ENCODE peak calls at places on chromosome 10, in seven cellular contexts. K is heart left ventricle, A is cardiac muscle cell, D is heart right ventricle, Z is cardiac fibroblast, B is AG04449, V is sigmoid colon. G is an unnamed sample.

GRCh38 chr10:68560916-68561691 is 967 bp downstream of the TET1 start:
- DNase-seq in V (peak), D (peak), Z (peak), A (peak), B (no peak), K (peak), G (no peak)

GRCh38 chr10:101843032-101843991 is at the start of gene KCNIP2:
- DNase-seq in B (no peak), K (peak), A (peak), V (no peak), Z (no peak), D (peak), G (no peak)

GRCh38 chr10:71713135-71714040 is 6.2 kb downstream of the C10orf105 start:
- DNase-seq in A (no peak), D (peak), Z (peak), K (peak), B (peak), V (peak), G (no peak)

GRCh38 chr10:48776005-48776522 is 91.4 kb downstream of the WDFY4 start:
- DNase-seq in A (no peak), B (no peak), K (no peak), Z (no peak), V (no peak), D (no peak), G (no peak)

GRCh38 chr10:43282881-43283280 is 16.0 kb upstream of the RASGEF1A start:
- DNase-seq in D (no peak), B (no peak), A (peak), Z (peak), V (no peak), K (no peak), G (no peak)

GRCh38 chr10:22719406-22720042 is 5.1 kb upstream of the PIP4K2A start:
- DNase-seq in Z (no peak), V (no peak), B (no peak), D (no peak), A (no peak), K (no peak), G (no peak)

GRCh38 chr10:93999401-93999851 is 5.7 kb downstream of the PLCE1 start:
- DNase-seq in A (peak), K (peak), Z (peak), V (peak), B (no peak), D (peak), G (no peak)

GRCh38 chr10:45408421-45409319 is 34.7 kb downstream of the ALOX5 start:
- DNase-seq in K (no peak), D (no peak), A (no peak), B (no peak), V (no peak), Z (no peak), G (no peak)

GRCh38 chr10:131277969-131278368 is 33.6 kb downstream of the TCERG1L start:
- DNase-seq in Z (no peak), K (no peak), D (no peak), B (no peak), A (no peak), V (no peak), G (no peak)

GRCh38 chr10:96513686-96514551 is at the start of gene TLL2:
- DNase-seq in K (peak), Z (peak), B (peak), A (peak), V (peak), D (peak), G (no peak)

GRCh38 chr10:15541376-15541775 is 170.3 kb upstream of the FAM171A1 start:
- DNase-seq in Z (no peak), V (no peak), D (no peak), A (no peak), K (no peak), B (no peak), G (no peak)

GRCh38 chr10:84088626-84089025 is 50.7 kb upstream of the GHITM start:
- DNase-seq in B (no peak), D (no peak), A (no peak), Z (no peak), K (no peak), V (no peak), G (no peak)

GRCh38 chr10:43226851-43227845 is 39.7 kb downstream of the RASGEF1A start:
- DNase-seq in K (peak), A (no peak), D (no peak), B (no peak), V (peak), Z (no peak), G (no peak)

GRCh38 chr10:10818082-10818481 is 199.6 kb upstream of the CELF2 start:
- DNase-seq in D (no peak), A (no peak), Z (peak), V (peak), K (no peak), B (peak), G (no peak)

GRCh38 chr10:49089789-49090595 is 25.3 kb downstream of the VSTM4 start:
- DNase-seq in D (no peak), V (no peak), A (peak), B (no peak), Z (no peak), K (no peak), G (no peak)

GRCh38 chr10:86655173-86655540 is 810 bp downstream of the OPN4 start:
- DNase-seq in D (no peak), B (no peak), A (no peak), K (peak), Z (no peak), V (peak), G (no peak)

GRCh38 chr10:72126184-72126871 is 38.0 kb upstream of the SPOCK2 start:
- DNase-seq in V (no peak), K (no peak), A (peak), Z (peak), B (peak), D (no peak), G (no peak)

GRCh38 chr10:114874827-114875541 is 53.4 kb downstream of the FHIP2A start:
- DNase-seq in B (no peak), V (no peak), D (no peak), Z (no peak), A (peak), K (no peak), G (no peak)

GRCh38 chr10:1186693-1186990 is 130.5 kb downstream of the WDR37 start:
- DNase-seq in D (no peak), Z (no peak), V (peak), B (no peak), A (no peak), K (no peak), G (no peak)

GRCh38 chr10:5775705-5776104 is 37.5 kb downstream of the GDI2 start:
- DNase-seq in B (no peak), Z (no peak), V (no peak), K (peak), A (no peak), D (no peak), G (no peak)

GRCh38 chr10:104251443-104251842 is 3.2 kb upstream of the GSTO1 start:
- DNase-seq in D (no peak), Z (no peak), K (no peak), B (no peak), V (no peak), A (no peak), G (no peak)

GRCh38 chr10:129393812-129394211 is 73.2 kb upstream of the MGMT start:
- DNase-seq in Z (no peak), A (no peak), B (no peak), K (no peak), V (no peak), D (no peak), G (no peak)

GRCh38 chr10:97153276-97153850 is 32.4 kb downstream of the SLIT1 start:
- DNase-seq in B (no peak), V (no peak), D (no peak), K (no peak), A (no peak), Z (no peak), G (no peak)

GRCh38 chr10:28810062-28810870 is 132.9 kb downstream of the BAMBI start:
- DNase-seq in B (no peak), Z (peak), A (peak), K (no peak), V (no peak), D (no peak), G (no peak)

GRCh38 chr10:62554632-62555199 is 180.5 kb downstream of the ZNF365 start:
- DNase-seq in Z (peak), V (no peak), K (no peak), D (no peak), B (peak), A (peak), G (no peak)

GRCh38 chr10:121681982-121682687 is 83.9 kb upstream of the FGFR2 start:
- DNase-seq in B (no peak), Z (no peak), V (no peak), A (no peak), K (no peak), D (peak), G (no peak)

GRCh38 chr10:16828731-16829175 is 11.5 kb upstream of the RSU1 start:
- DNase-seq in D (peak), V (no peak), A (no peak), Z (peak), K (peak), B (peak), G (no peak)

GRCh38 chr10:64174666-64175265 is 653.6 kb downstream of the REEP3 start:
- DNase-seq in K (no peak), B (no peak), V (no peak), Z (no peak), D (no peak), A (no peak), G (no peak)

DNA sequence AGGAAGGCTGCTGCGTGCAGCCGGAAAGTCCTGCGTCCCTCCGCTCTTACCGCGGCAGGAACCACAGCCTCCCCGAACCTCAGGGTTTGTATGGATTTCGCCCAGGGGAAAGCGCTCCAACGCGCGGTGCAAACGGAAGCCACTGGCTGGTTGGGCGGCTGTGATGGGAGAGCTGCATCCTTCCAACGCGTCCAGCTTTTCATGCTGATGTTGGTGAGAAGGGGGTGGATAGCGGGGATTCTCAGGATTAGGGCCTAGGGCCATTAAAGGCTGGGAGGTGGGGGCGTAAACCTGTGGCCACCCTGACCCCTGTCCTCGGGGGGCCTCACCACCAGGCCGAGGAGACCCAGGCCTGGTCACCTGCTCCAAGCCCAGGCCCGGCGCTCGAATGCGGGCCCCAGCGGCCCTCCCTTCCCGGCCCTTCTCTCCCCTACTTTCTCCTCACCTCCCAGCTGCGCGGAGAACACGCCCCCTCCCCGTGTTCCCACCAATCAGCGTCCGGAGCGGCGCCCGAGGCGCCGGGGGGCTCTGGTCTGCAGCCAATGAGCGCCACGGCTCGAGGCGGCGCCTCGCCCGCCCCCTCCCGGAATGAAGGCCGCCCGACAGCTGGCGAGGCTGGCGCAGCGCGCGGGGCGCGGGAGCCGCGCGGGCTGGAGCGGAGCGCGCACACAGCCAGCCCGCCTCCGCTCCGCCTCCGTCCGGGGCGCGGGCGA is 458 bp upstream of the NANOS1 start:
- DNase-seq in V (peak), B (no peak), D (peak), K (peak), A (peak), Z (peak), G (no peak)
- TF ChIP-seq CTCF in V (no peak), B (peak), D (peak), K (peak), A (no peak), Z (no peak), G (no peak)

DNA sequence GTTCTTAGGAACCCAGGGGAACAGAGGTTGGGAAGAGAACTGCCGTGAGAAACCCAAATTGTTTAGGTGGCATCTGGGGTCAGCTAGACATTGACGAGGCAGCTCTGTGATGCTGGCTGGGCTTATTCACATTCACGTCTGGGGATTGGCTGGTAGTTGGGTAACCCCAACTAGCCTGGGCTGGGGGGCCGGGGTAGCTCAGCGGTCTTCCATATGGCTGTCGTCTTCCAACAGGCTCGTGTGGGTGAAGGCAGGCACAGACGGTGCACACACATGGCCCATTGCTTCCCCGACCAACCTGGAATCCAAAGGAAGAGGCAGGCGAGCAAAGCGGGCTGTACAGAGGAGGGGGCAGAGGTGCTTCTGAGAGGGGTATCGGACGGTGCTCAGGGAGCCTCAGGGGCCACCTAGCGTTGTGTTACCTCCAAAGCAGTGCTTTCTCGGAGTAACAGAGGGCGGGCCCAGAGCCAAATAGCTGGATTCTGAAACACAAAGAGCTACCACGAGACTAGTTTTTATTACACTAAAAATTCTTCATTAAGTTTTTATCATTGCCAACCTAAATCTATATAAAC is 34.5 kb downstream of the MKI67 start:
- DNase-seq in V (no peak), A (no peak), Z (no peak), K (no peak), B (no peak), D (no peak), G (no peak)
- TF ChIP-seq CTCF in V (no peak), A (no peak), Z (no peak), K (no peak), B (no peak), D (no peak), G (no peak)

GRCh38 chr10:110531687-110532086 is 34.0 kb downstream of the DUSP5 start:
- DNase-seq in B (no peak), Z (no peak), A (no peak), K (no peak), V (no peak), D (no peak), G (no peak)
- TF ChIP-seq CTCF in B (no peak), Z (no peak), A (no peak), K (no peak), V (no peak), D (no peak), G (no peak)

DNA sequence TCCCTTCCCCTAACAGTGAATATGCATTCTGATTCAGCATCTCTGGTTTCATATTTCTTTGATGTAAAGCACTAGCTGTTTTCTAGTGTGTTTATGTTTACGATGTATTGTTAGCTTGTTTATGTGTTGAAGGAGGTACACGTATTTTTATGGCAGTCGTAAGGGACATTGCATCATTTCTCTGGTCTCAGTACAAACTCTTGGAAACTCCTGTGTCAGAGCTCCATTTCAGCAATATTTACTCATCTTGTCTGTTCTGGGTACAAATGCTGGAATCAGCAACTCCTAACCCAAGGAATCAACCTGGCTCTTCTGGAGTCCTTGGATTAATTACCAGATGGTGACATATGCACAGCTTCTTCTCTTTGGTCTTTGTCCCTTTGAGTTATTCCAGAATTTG is 270.0 kb upstream of the PLXDC2 start:
- DNase-seq in K (no peak), D (no peak), A (no peak), Z (no peak), B (no peak), V (no peak), G (no peak)
- TF ChIP-seq CTCF in K (no peak), D (no peak), A (no peak), Z (no peak), B (no peak), V (no peak), G (no peak)

DNA sequence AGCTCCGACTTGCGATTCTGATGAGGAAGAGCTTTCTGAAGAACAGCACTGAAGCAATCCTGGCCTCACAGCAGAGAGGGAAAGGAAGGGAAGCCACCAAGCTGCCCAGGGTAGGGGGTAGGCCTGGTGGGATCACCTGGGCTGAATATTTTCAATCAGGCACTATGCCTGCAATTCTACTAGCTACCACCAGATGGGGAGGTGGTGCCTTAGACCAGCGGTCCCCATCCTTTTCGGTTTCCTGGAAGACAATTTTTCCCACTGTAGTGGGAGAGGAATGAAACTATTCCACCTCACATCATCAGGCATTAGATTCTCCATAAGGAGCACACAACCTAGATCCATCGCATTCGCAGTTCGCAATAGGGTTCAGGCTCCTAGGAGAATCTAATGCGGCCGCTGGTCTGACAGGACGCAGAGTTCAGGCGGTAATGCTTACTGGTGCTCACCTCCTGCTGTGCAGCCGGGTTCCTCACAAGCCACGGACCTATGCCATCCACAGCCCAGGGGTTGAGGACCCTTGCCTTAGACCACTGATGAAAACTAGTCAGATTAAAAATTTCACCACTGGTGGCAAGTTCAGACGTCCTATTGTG is 2.7 kb downstream of the LRRC20 start:
- DNase-seq in K (no peak), B (no peak), V (no peak), A (no peak), Z (peak), D (no peak), G (no peak)
- TF ChIP-seq CTCF in K (peak), B (peak), V (no peak), A (peak), Z (peak), D (peak), G (peak)

GRCh38 chr10:35251373-35252100 is 84.8 kb upstream of the CCNY start:
- DNase-seq in V (no peak), D (no peak), K (no peak), Z (no peak), A (no peak), B (no peak), G (no peak)
- TF ChIP-seq CTCF in V (no peak), D (no peak), K (no peak), Z (no peak), A (no peak), B (no peak), G (no peak)